ENCODE peak calls at places on chromosomes 3 and 15, in nine cellular contexts. One of them, this sample, is unnamed.
A peak's percentile ranks its signal among the peaks of the same experiment; 100 is the strongest.

GRCh38 chr3:20123121-20123652 is 62.8 kb downstream of the SGO1 start:
- DNase-seq in GM20000: no peak
- DNase-seq in activated B cell treated with CpG ODN at 0.5 μM for 24 hours: no peak
- DNase-seq in epithelial cell of esophagus: no peak
- DNase-seq in heart left ventricle: no peak
- DNase-seq in keratinocyte: no peak
- DNase-seq in neural crest cell: no peak
- DNase-seq in H9: no peak
- DNase-seq in HFFc6: no peak
- DNase-seq in this sample: no peak

GRCh38 chr15:68299436-68299835 is 21.9 kb downstream of the FEM1B start:
- DNase-seq in neural crest cell: no peak
- DNase-seq in GM20000: no peak
- DNase-seq in H9: no peak
- DNase-seq in activated B cell treated with CpG ODN at 0.5 μM for 24 hours: no peak
- DNase-seq in heart left ventricle: no peak
- DNase-seq in epithelial cell of esophagus: no peak
- DNase-seq in keratinocyte: no peak
- DNase-seq in HFFc6: no peak
- DNase-seq in this sample: no peak

GRCh38 chr3:152769523-152769922 is 65.4 kb upstream of the P2RY1 start:
- DNase-seq in epithelial cell of esophagus: peak; percentile 69
- DNase-seq in activated B cell treated with CpG ODN at 0.5 μM for 24 hours: no peak
- DNase-seq in heart left ventricle: no peak
- DNase-seq in neural crest cell: no peak
- DNase-seq in HFFc6: no peak
- DNase-seq in GM20000: peak; percentile 36
- DNase-seq in H9: no peak
- DNase-seq in keratinocyte: no peak
- DNase-seq in this sample: no peak

GRCh38 chr3:50467932-50468331 is 35.5 kb downstream of the CACNA2D2 start:
- DNase-seq in GM20000: no peak
- DNase-seq in activated B cell treated with CpG ODN at 0.5 μM for 24 hours: no peak
- DNase-seq in keratinocyte: no peak
- DNase-seq in heart left ventricle: no peak
- DNase-seq in epithelial cell of esophagus: no peak
- DNase-seq in HFFc6: no peak
- DNase-seq in H9: no peak
- DNase-seq in neural crest cell: no peak
- DNase-seq in this sample: no peak

GRCh38 chr15:85457392-85457968 is 77.1 kb downstream of the AKAP13 start:
- DNase-seq in epithelial cell of esophagus: peak; percentile 78
- DNase-seq in GM20000: peak; percentile 45
- DNase-seq in keratinocyte: no peak
- DNase-seq in heart left ventricle: no peak
- DNase-seq in activated B cell treated with CpG ODN at 0.5 μM for 24 hours: no peak
- DNase-seq in HFFc6: no peak
- DNase-seq in H9: no peak
- DNase-seq in neural crest cell: no peak
- DNase-seq in this sample: no peak

GRCh38 chr15:77180757-77181156 is 109.8 kb upstream of the TSPAN3 start:
- DNase-seq in H9: no peak
- DNase-seq in epithelial cell of esophagus: peak; percentile 29
- DNase-seq in neural crest cell: no peak
- DNase-seq in HFFc6: no peak
- DNase-seq in activated B cell treated with CpG ODN at 0.5 μM for 24 hours: no peak
- DNase-seq in keratinocyte: no peak
- DNase-seq in GM20000: no peak
- DNase-seq in heart left ventricle: no peak
- DNase-seq in this sample: no peak

GRCh38 chr3:66353530-66353929 is 132.7 kb downstream of the SLC25A26 start:
- DNase-seq in heart left ventricle: no peak
- DNase-seq in H9: no peak
- DNase-seq in neural crest cell: no peak
- DNase-seq in activated B cell treated with CpG ODN at 0.5 μM for 24 hours: no peak
- DNase-seq in keratinocyte: no peak
- DNase-seq in epithelial cell of esophagus: no peak
- DNase-seq in GM20000: no peak
- DNase-seq in HFFc6: no peak
- DNase-seq in this sample: no peak

GRCh38 chr3:119790369-119790768 is 8.5 kb downstream of the NR1I2 start:
- DNase-seq in neural crest cell: no peak
- DNase-seq in keratinocyte: no peak
- DNase-seq in activated B cell treated with CpG ODN at 0.5 μM for 24 hours: no peak
- DNase-seq in HFFc6: no peak
- DNase-seq in H9: no peak
- DNase-seq in epithelial cell of esophagus: no peak
- DNase-seq in GM20000: no peak
- DNase-seq in heart left ventricle: no peak
- DNase-seq in this sample: no peak

GRCh38 chr15:54082836-54083492 is 104.7 kb downstream of the UNC13C start:
- DNase-seq in keratinocyte: no peak
- DNase-seq in epithelial cell of esophagus: peak; percentile 4
- DNase-seq in H9: peak; percentile 44
- DNase-seq in GM20000: peak; percentile 17
- DNase-seq in HFFc6: no peak
- DNase-seq in activated B cell treated with CpG ODN at 0.5 μM for 24 hours: no peak
- DNase-seq in heart left ventricle: no peak
- DNase-seq in neural crest cell: peak; percentile 32
- DNase-seq in this sample: peak; percentile 5

GRCh38 chr3:127168271-127168670 is 24.7 kb upstream of the PRR23E start:
- DNase-seq in keratinocyte: no peak
- DNase-seq in neural crest cell: no peak
- DNase-seq in GM20000: no peak
- DNase-seq in H9: no peak
- DNase-seq in HFFc6: no peak
- DNase-seq in epithelial cell of esophagus: no peak
- DNase-seq in activated B cell treated with CpG ODN at 0.5 μM for 24 hours: no peak
- DNase-seq in heart left ventricle: peak; percentile 87
- DNase-seq in this sample: no peak

GRCh38 chr3:112007641-112008040 is 8.9 kb downstream of the TAGLN3 start:
- DNase-seq in heart left ventricle: peak; percentile 32
- DNase-seq in H9: no peak
- DNase-seq in GM20000: no peak
- DNase-seq in neural crest cell: no peak
- DNase-seq in keratinocyte: no peak
- DNase-seq in epithelial cell of esophagus: peak; percentile 44
- DNase-seq in activated B cell treated with CpG ODN at 0.5 μM for 24 hours: no peak
- DNase-seq in HFFc6: peak; percentile 61
- DNase-seq in this sample: no peak

GRCh38 chr15:68204776-68205557 is at the start of gene CALML4:
- DNase-seq in heart left ventricle: peak; percentile 76
- DNase-seq in GM20000: no peak
- DNase-seq in epithelial cell of esophagus: no peak
- DNase-seq in keratinocyte: no peak
- DNase-seq in H9: no peak
- DNase-seq in activated B cell treated with CpG ODN at 0.5 μM for 24 hours: no peak
- DNase-seq in HFFc6: no peak
- DNase-seq in neural crest cell: no peak
- DNase-seq in this sample: no peak

GRCh38 chr15:32641517-32642059 is at the start of gene SCG5:
- DNase-seq in GM20000: no peak
- DNase-seq in keratinocyte: no peak
- DNase-seq in activated B cell treated with CpG ODN at 0.5 μM for 24 hours: no peak
- DNase-seq in neural crest cell: peak; percentile 44
- DNase-seq in epithelial cell of esophagus: peak; percentile 42
- DNase-seq in H9: peak; percentile 94
- DNase-seq in heart left ventricle: no peak
- DNase-seq in HFFc6: no peak
- DNase-seq in this sample: no peak

GRCh38 chr15:85407421-85408269 is 27.2 kb downstream of the AKAP13 start:
- DNase-seq in neural crest cell: no peak
- DNase-seq in H9: no peak
- DNase-seq in HFFc6: peak; percentile 84
- DNase-seq in GM20000: no peak
- DNase-seq in heart left ventricle: no peak
- DNase-seq in epithelial cell of esophagus: peak; percentile 89
- DNase-seq in keratinocyte: no peak
- DNase-seq in activated B cell treated with CpG ODN at 0.5 μM for 24 hours: no peak
- DNase-seq in this sample: peak; percentile 39

GRCh38 chr3:179811321-179812095 is 158.7 kb downstream of the USP13 start:
- DNase-seq in heart left ventricle: no peak
- DNase-seq in HFFc6: peak; percentile 86
- DNase-seq in GM20000: peak; percentile 48
- DNase-seq in epithelial cell of esophagus: peak; percentile 82
- DNase-seq in H9: peak; percentile 57
- DNase-seq in keratinocyte: peak; percentile 9
- DNase-seq in activated B cell treated with CpG ODN at 0.5 μM for 24 hours: no peak
- DNase-seq in neural crest cell: peak; percentile 39
- DNase-seq in this sample: peak; percentile 39

GRCh38 chr15:41917767-41918430 is 24.0 kb upstream of the SPTBN5 start:
- DNase-seq in HFFc6: peak; percentile 70
- DNase-seq in heart left ventricle: peak; percentile 68
- DNase-seq in activated B cell treated with CpG ODN at 0.5 μM for 24 hours: no peak
- DNase-seq in epithelial cell of esophagus: peak; percentile 82
- DNase-seq in neural crest cell: no peak
- DNase-seq in H9: no peak
- DNase-seq in GM20000: no peak
- DNase-seq in keratinocyte: peak; percentile 66
- DNase-seq in this sample: no peak

GRCh38 chr3:82080261-82080660 is 318.8 kb upstream of the GBE1 start:
- DNase-seq in keratinocyte: no peak
- DNase-seq in H9: no peak
- DNase-seq in GM20000: no peak
- DNase-seq in neural crest cell: no peak
- DNase-seq in epithelial cell of esophagus: peak; percentile 63
- DNase-seq in activated B cell treated with CpG ODN at 0.5 μM for 24 hours: no peak
- DNase-seq in HFFc6: no peak
- DNase-seq in heart left ventricle: no peak
- DNase-seq in this sample: no peak
- TF ChIP-seq CTCF in keratinocyte: no peak
- TF ChIP-seq CTCF in H9: no peak
- TF ChIP-seq CTCF in GM20000: no peak
- TF ChIP-seq CTCF in neural crest cell: no peak
- TF ChIP-seq CTCF in epithelial cell of esophagus: no peak
- TF ChIP-seq CTCF in activated B cell treated with CpG ODN at 0.5 μM for 24 hours: no peak
- TF ChIP-seq CTCF in HFFc6: no peak
- TF ChIP-seq CTCF in heart left ventricle: no peak
- TF ChIP-seq CTCF in this sample: no peak

GRCh38 chr3:44970916-44971490 is 5.0 kb downstream of the ZDHHC3 start:
- DNase-seq in keratinocyte: no peak
- DNase-seq in neural crest cell: no peak
- DNase-seq in epithelial cell of esophagus: peak; percentile 34
- DNase-seq in GM20000: no peak
- DNase-seq in heart left ventricle: no peak
- DNase-seq in HFFc6: no peak
- DNase-seq in activated B cell treated with CpG ODN at 0.5 μM for 24 hours: no peak
- DNase-seq in H9: no peak
- DNase-seq in this sample: no peak

GRCh38 chr3:44974406-44974805 is 1.6 kb downstream of the ZDHHC3 start:
- DNase-seq in GM20000: no peak
- DNase-seq in HFFc6: no peak
- DNase-seq in epithelial cell of esophagus: no peak
- DNase-seq in H9: no peak
- DNase-seq in activated B cell treated with CpG ODN at 0.5 μM for 24 hours: no peak
- DNase-seq in neural crest cell: no peak
- DNase-seq in heart left ventricle: no peak
- DNase-seq in keratinocyte: no peak
- DNase-seq in this sample: no peak

GRCh38 chr3:44981220-44981619 is 5.2 kb downstream of the EXOSC7 start:
- DNase-seq in GM20000: no peak
- DNase-seq in activated B cell treated with CpG ODN at 0.5 μM for 24 hours: no peak
- DNase-seq in heart left ventricle: no peak
- DNase-seq in HFFc6: no peak
- DNase-seq in epithelial cell of esophagus: peak; percentile 74
- DNase-seq in neural crest cell: no peak
- DNase-seq in keratinocyte: peak; percentile 54
- DNase-seq in H9: no peak
- DNase-seq in this sample: no peak

GRCh38 chr3:44981751-44982150 is 5.7 kb downstream of the EXOSC7 start:
- DNase-seq in neural crest cell: no peak
- DNase-seq in epithelial cell of esophagus: no peak
- DNase-seq in H9: no peak
- DNase-seq in keratinocyte: no peak
- DNase-seq in heart left ventricle: no peak
- DNase-seq in GM20000: peak; percentile 73
- DNase-seq in HFFc6: no peak
- DNase-seq in activated B cell treated with CpG ODN at 0.5 μM for 24 hours: no peak
- DNase-seq in this sample: no peak

DNA sequence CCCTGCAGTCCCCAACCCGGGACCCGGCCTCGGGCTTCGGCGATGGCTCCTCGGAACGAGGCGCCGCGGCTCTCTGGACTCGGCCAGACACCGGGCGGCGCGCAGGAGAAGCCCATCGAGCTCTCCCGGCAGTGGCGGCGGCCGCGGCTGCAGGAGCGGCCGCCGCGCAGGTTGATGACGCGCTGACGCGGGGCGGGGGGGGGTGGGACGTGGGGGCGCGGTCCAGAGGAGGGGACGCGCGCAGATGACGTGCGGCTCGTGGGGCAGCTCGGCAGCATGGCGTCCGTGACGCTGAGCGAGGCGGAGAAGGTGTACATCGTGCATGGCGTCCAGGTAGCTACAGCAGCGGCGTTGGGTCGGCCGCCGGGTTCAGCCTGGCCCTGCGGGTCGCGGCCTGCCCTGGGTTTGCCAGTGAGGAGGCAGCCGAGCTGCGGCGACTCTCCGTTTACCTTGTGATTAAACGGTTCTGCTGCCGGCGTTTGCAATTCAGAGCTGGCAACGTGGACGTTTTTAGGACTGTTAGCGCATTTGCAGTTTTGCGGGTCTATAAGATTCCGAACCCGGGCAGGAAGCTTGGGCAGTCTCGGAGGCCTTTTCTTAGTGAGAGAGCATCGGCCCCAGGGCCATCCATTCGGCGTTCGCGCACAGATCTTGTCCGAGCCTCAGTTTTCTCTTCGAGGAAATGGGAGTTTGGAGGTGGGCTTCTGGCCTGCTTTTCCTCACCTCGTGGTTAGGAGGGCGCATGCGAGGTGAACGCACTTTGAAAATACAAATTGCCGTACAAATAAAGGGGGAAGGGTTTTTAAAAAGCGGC is at the start of the genes EXOSC7 and ZDHHC3:
- DNase-seq in keratinocyte: no peak
- DNase-seq in H9: peak; percentile 85
- DNase-seq in epithelial cell of esophagus: peak; percentile 95
- DNase-seq in neural crest cell: peak; percentile 65
- DNase-seq in heart left ventricle: peak; percentile 94
- DNase-seq in activated B cell treated with CpG ODN at 0.5 μM for 24 hours: peak; percentile 76
- DNase-seq in GM20000: peak; percentile 97
- DNase-seq in HFFc6: peak; percentile 67
- DNase-seq in this sample: peak; percentile 90
- TF ChIP-seq CTCF in keratinocyte: no peak
- TF ChIP-seq CTCF in H9: no peak
- TF ChIP-seq CTCF in epithelial cell of esophagus: no peak
- TF ChIP-seq CTCF in neural crest cell: no peak
- TF ChIP-seq CTCF in heart left ventricle: no peak
- TF ChIP-seq CTCF in activated B cell treated with CpG ODN at 0.5 μM for 24 hours: no peak
- TF ChIP-seq CTCF in GM20000: no peak
- TF ChIP-seq CTCF in HFFc6: no peak
- TF ChIP-seq CTCF in this sample: no peak

GRCh38 chr3:13916375-13916774 is 36.5 kb upstream of the WNT7A start:
- DNase-seq in epithelial cell of esophagus: no peak
- DNase-seq in activated B cell treated with CpG ODN at 0.5 μM for 24 hours: no peak
- DNase-seq in HFFc6: no peak
- DNase-seq in keratinocyte: no peak
- DNase-seq in H9: no peak
- DNase-seq in GM20000: no peak
- DNase-seq in neural crest cell: no peak
- DNase-seq in heart left ventricle: no peak
- DNase-seq in this sample: no peak
- TF ChIP-seq CTCF in epithelial cell of esophagus: no peak
- TF ChIP-seq CTCF in activated B cell treated with CpG ODN at 0.5 μM for 24 hours: no peak
- TF ChIP-seq CTCF in HFFc6: peak; percentile 33
- TF ChIP-seq CTCF in keratinocyte: no peak
- TF ChIP-seq CTCF in H9: no peak
- TF ChIP-seq CTCF in GM20000: no peak
- TF ChIP-seq CTCF in neural crest cell: no peak
- TF ChIP-seq CTCF in heart left ventricle: no peak
- TF ChIP-seq CTCF in this sample: no peak

GRCh38 chr3:178246004-178246403 is 290.2 kb upstream of the KCNMB2 start:
- DNase-seq in keratinocyte: no peak
- DNase-seq in H9: no peak
- DNase-seq in heart left ventricle: no peak
- DNase-seq in neural crest cell: no peak
- DNase-seq in activated B cell treated with CpG ODN at 0.5 μM for 24 hours: no peak
- DNase-seq in epithelial cell of esophagus: no peak
- DNase-seq in GM20000: no peak
- DNase-seq in HFFc6: no peak
- DNase-seq in this sample: no peak
- TF ChIP-seq CTCF in keratinocyte: no peak
- TF ChIP-seq CTCF in H9: no peak
- TF ChIP-seq CTCF in heart left ventricle: no peak
- TF ChIP-seq CTCF in neural crest cell: no peak
- TF ChIP-seq CTCF in activated B cell treated with CpG ODN at 0.5 μM for 24 hours: no peak
- TF ChIP-seq CTCF in epithelial cell of esophagus: no peak
- TF ChIP-seq CTCF in GM20000: no peak
- TF ChIP-seq CTCF in HFFc6: no peak
- TF ChIP-seq CTCF in this sample: no peak